ENCODE peak calls at places on chromosomes 4 and X, in seven cellular contexts. I, T, B, U, L, N and Y are unnamed samples.
A peak's percentile ranks its signal among the peaks of the same experiment; 100 is the strongest.

GRCh38 chr4:25834411-25835107 is 28.2 kb downstream of the SEL1L3 start:
- DNase-seq in B (no peak), I (no peak), U (no peak), N (no peak), T (no peak), L (no peak), Y (no peak)

GRCh38 chrX:40420899-40421729 is 159.7 kb upstream of the ATP6AP2 start:
- DNase-seq in N (peak; percentile 71), B (peak; percentile 45), I (peak; percentile 7), L (no peak), T (no peak), U (no peak), Y (no peak)

GRCh38 chr4:75644095-75644494 is 13.8 kb upstream of the CDKL2 start:
- DNase-seq in L (no peak), T (no peak), U (no peak), I (no peak), B (no peak), N (no peak), Y (no peak)

GRCh38 chr4:16337936-16338335 is 111.7 kb upstream of the TAPT1 start:
- DNase-seq in L (no peak), I (peak; percentile 31), N (no peak), U (no peak), T (no peak), B (no peak), Y (no peak)

GRCh38 chr4:25760518-25761157 is 102.2 kb downstream of the SEL1L3 start:
- DNase-seq in I (peak; percentile 62), T (no peak), L (peak; percentile 10), N (no peak), B (no peak), U (no peak), Y (no peak)

GRCh38 chr4:39029752-39030694 is 2.2 kb downstream of the TMEM156 start:
- DNase-seq in U (no peak), N (no peak), L (no peak), B (no peak), I (no peak), T (no peak), Y (no peak)

GRCh38 chrX:40085086-40085551 is 12.6 kb downstream of the BCOR start:
- DNase-seq in B (no peak), U (no peak), N (no peak), L (peak; percentile 74), I (peak; percentile 89), T (no peak), Y (no peak)

GRCh38 chr4:10077101-10077491 is 39.5 kb downstream of the WDR1 start:
- DNase-seq in L (no peak), N (no peak), B (no peak), I (no peak), U (no peak), T (no peak), Y (no peak)

GRCh38 chr4:8323947-8324555 is 54.5 kb downstream of the HTRA3 start:
- DNase-seq in N (no peak), U (peak; percentile 23), T (no peak), I (no peak), B (peak; percentile 1), L (no peak), Y (no peak)

GRCh38 chrX:84221181-84221580 is 33.2 kb upstream of the RPS6KA6 start:
- DNase-seq in B (no peak), U (no peak), T (no peak), I (no peak), N (no peak), L (no peak), Y (no peak)

GRCh38 chr4:98794565-98795205 is 134.2 kb downstream of the EIF4E start:
- DNase-seq in U (no peak), L (peak; percentile 44), T (no peak), I (peak; percentile 58), B (no peak), N (no peak), Y (no peak)

GRCh38 chrX:85627363-85627762 is 247.9 kb upstream of the POF1B start:
- DNase-seq in N (no peak), B (no peak), U (no peak), L (no peak), I (no peak), T (no peak), Y (no peak)

GRCh38 chr4:161182913-161183312 is 980.9 kb downstream of the FSTL5 start:
- DNase-seq in I (no peak), B (no peak), U (no peak), L (no peak), T (no peak), N (no peak), Y (no peak)

GRCh38 chr4:158810487-158811215 is 41.8 kb downstream of the FNIP2 start:
- DNase-seq in U (no peak), B (no peak), T (no peak), I (peak; percentile 96), L (peak; percentile 92), N (no peak), Y (no peak)

GRCh38 chr4:11399461-11399971 is 29.2 kb downstream of the HS3ST1 start:
- DNase-seq in U (no peak), T (no peak), N (no peak), B (no peak), I (no peak), L (no peak), Y (no peak)

GRCh38 chr4:56512166-56512565 is 6.6 kb downstream of the ARL9 start:
- DNase-seq in T (no peak), N (no peak), B (no peak), I (no peak), L (no peak), U (no peak), Y (no peak)

GRCh38 chrX:67619253-67619652 is 75.4 kb downstream of the AR start:
- DNase-seq in N (no peak), L (peak; percentile 82), I (peak; percentile 38), B (no peak), U (no peak), T (no peak), Y (no peak)

GRCh38 chrX:13569479-13570244 is at the start of gene EGFL6:
- DNase-seq in I (no peak), L (no peak), B (no peak), U (peak; percentile 67), T (no peak), N (no peak), Y (no peak)

GRCh38 chr4:136106753-136107152 is 1425.5 kb downstream of the PCDH18 start:
- DNase-seq in T (no peak), I (no peak), B (no peak), N (no peak), U (no peak), L (no peak), Y (peak; percentile 50)

GRCh38 chrX:78103656-78104446 is at the start of gene PGK1:
- DNase-seq in T (peak; percentile 91), I (peak; percentile 98), N (peak; percentile 95), L (peak; percentile 96), B (peak; percentile 94), U (peak; percentile 97), Y (peak; percentile 87)

GRCh38 chrX:78104447-78105176 is 564 bp downstream of the PGK1 start:
- DNase-seq in N (no peak), T (peak; percentile 16), L (peak; percentile 38), U (peak; percentile 84), B (peak; percentile 33), I (peak; percentile 68), Y (no peak)

GRCh38 chrX:78109458-78109857 is 5.4 kb downstream of the PGK1 start:
- DNase-seq in B (no peak), U (no peak), N (no peak), L (no peak), T (no peak), I (no peak), Y (no peak)

GRCh38 chrX:78105944-78106650 is 2.0 kb downstream of the PGK1 start:
- DNase-seq in L (no peak), B (no peak), T (no peak), U (no peak), N (no peak), I (no peak), Y (no peak)

GRCh38 chrX:78106651-78106986 is 2.6 kb downstream of the PGK1 start:
- DNase-seq in B (no peak), L (no peak), N (no peak), I (no peak), U (no peak), T (no peak), Y (no peak)
- H3K4me3 ChIP-seq in B (peak overlapping the region; percentile 93), L (no peak overlapping the region), N (peak overlapping the region; percentile 75), I (peak overlapping the region; percentile 92), U (no peak overlapping the region), T (peak overlapping the region; percentile 35), Y (no peak overlapping the region)

DNA sequence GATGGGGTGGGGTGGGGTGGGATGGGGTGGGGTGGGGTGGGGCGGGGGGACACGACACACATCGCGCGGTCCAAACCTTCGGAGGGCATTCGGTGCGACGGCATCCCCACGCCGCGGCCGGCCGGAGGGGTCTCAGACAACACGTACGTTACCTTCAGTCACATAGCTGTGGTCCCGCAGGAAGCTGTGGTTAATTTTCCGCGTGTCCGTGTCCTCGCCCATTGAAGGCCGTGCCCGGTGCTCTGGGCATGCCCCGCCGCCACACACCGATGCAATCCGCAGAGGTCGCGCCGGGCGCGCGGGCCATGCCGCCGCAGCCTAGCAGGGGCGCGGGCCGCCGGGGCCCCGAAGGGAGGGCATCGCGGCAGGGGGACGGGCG is 417 bp downstream of the PPP2R2C start:
- DNase-seq in I (no peak), T (no peak), U (peak; percentile 56), B (no peak), L (no peak), N (no peak), Y (no peak)
- H3K4me3 ChIP-seq in I (no peak overlapping the region), T (no peak overlapping the region), U (no peak overlapping the region), B (peak overlapping the region; percentile 39), L (no peak overlapping the region), N (peak overlapping the region; percentile 76), Y (peak overlapping the region; percentile 81)

GRCh38 chr4:169094656-169095231 is 84.7 kb upstream of the CBR4 start:
- DNase-seq in U (no peak), I (no peak), T (no peak), N (no peak), L (no peak), B (no peak), Y (no peak)
- H3K4me3 ChIP-seq in U (no peak overlapping the region), I (no peak overlapping the region), T (no peak overlapping the region), N (no peak overlapping the region), L (no peak overlapping the region), B (no peak overlapping the region), Y (no peak overlapping the region)

GRCh38 chr4:48046059-48046458 is 29.5 kb downstream of the NIPAL1 start:
- DNase-seq in N (no peak), B (no peak), T (no peak), L (no peak), I (no peak), U (no peak), Y (no peak)

GRCh38 chr4:48044298-48044697 is 27.7 kb downstream of the NIPAL1 start:
- DNase-seq in L (no peak), U (no peak), I (no peak), T (no peak), B (no peak), N (no peak), Y (no peak)

GRCh38 chr4:48049483-48049882 is 32.9 kb downstream of the NIPAL1 start:
- DNase-seq in U (no peak), B (no peak), L (no peak), T (no peak), N (no peak), I (no peak), Y (no peak)

GRCh38 chr4:48047896-48048295 is 31.3 kb downstream of the NIPAL1 start:
- DNase-seq in L (no peak), T (no peak), U (no peak), I (no peak), N (no peak), B (no peak), Y (no peak)

GRCh38 chr4:48047421-48047844 is 30.9 kb downstream of the NIPAL1 start:
- DNase-seq in U (no peak), I (no peak), B (no peak), T (peak; percentile 15), N (no peak), L (peak; percentile 20), Y (no peak)
- H3K4me3 ChIP-seq in U (no peak overlapping the region), I (no peak overlapping the region), B (no peak overlapping the region), T (peak overlapping the region; percentile 6), N (no peak overlapping the region), L (no peak overlapping the region), Y (no peak overlapping the region)

GRCh38 chr4:1279253-1279652 is 10.4 kb upstream of the MAEA start:
- DNase-seq in I (no peak), T (no peak), L (no peak), U (no peak), B (no peak), N (no peak), Y (no peak)
- H3K4me3 ChIP-seq in I (no peak overlapping the region), T (no peak overlapping the region), L (no peak overlapping the region), U (no peak overlapping the region), B (no peak overlapping the region), N (no peak overlapping the region), Y (no peak overlapping the region)